ENCODE peak calls at places on chromosomes 13 and 19, in ten cellular contexts. M is mucosa of descending colon, X is right lobe of liver, E is HFF-Myc, D is K562, T is choroid plexus epithelial cell, Z is tibial nerve, S is fibroblast of the aortic adventitia, Y is dorsolateral prefrontal cortex, O is cardiac fibroblast. J is an unnamed sample.
A peak's percentile ranks its signal among the peaks of the same experiment; 100 is the strongest.

GRCh38 chr13:46631184-46631542 is 78.2 kb downstream of the LRCH1 start:
- DNase-seq in M (no peak), X (no peak), E (no peak), D (no peak), T (no peak), Z (no peak), S (no peak), Y (no peak), O (no peak), J (no peak)

GRCh38 chr13:23845309-23845708 is 43.9 kb downstream of the MIPEP start:
- DNase-seq in M (no peak), X (no peak), E (no peak), D (no peak), T (no peak), Z (no peak), S (no peak), Y (no peak), O (no peak), J (no peak)

GRCh38 chr19:40144947-40145748 is 46.1 kb upstream of the MAP3K10 start:
- DNase-seq in M (no peak), X (no peak), E (no peak), D (no peak), T (no peak), Z (no peak), S (no peak), Y (no peak), O (no peak), J (no peak)

GRCh38 chr19:45117167-45117594 is 24.2 kb downstream of the PPP1R37 start:
- DNase-seq in M (peak; percentile 42), X (no peak), E (no peak), D (peak; percentile 61), T (peak; percentile 26), Z (no peak), S (no peak), Y (no peak), O (no peak), J (peak; percentile 73)

GRCh38 chr13:72194531-72194930 is 327.5 kb upstream of the DACH1 start:
- DNase-seq in M (peak; percentile 75), X (no peak), E (no peak), D (no peak), T (no peak), Z (no peak), S (no peak), Y (no peak), O (peak; percentile 11), J (no peak)

GRCh38 chr19:33325920-33326319 is 23.6 kb upstream of the CEBPA start:
- DNase-seq in M (no peak), X (peak; percentile 32), E (no peak), D (no peak), T (no peak), Z (no peak), S (peak; percentile 92), Y (peak; percentile 55), O (peak; percentile 43), J (no peak)

GRCh38 chr13:89003656-89004055 is 1332.5 kb downstream of the SLITRK5 start:
- DNase-seq in M (no peak), X (no peak), E (no peak), D (no peak), T (no peak), Z (no peak), S (no peak), Y (no peak), O (no peak), J (no peak)

GRCh38 chr19:827710-828321 is at the start of gene AZU1:
- DNase-seq in M (peak; percentile 61), X (no peak), E (no peak), D (no peak), T (no peak), Z (no peak), S (no peak), Y (no peak), O (no peak), J (no peak)

GRCh38 chr19:48637449-48637947 is 319 bp upstream of the DBP start:
- DNase-seq in M (peak; percentile 99), X (peak; percentile 96), E (peak; percentile 94), D (peak; percentile 96), T (peak; percentile 100), Z (peak; percentile 99), S (peak; percentile 99), Y (peak; percentile 99), O (peak; percentile 96), J (peak; percentile 97)

GRCh38 chr19:48635263-48635965 is 1.8 kb downstream of the DBP start:
- DNase-seq in M (peak; percentile 88), X (peak; percentile 82), E (no peak), D (peak; percentile 92), T (no peak), Z (peak; percentile 70), S (no peak), Y (peak; percentile 78), O (no peak), J (no peak)

GRCh38 chr19:48635966-48636858 is 967 bp downstream of the DBP start:
- DNase-seq in M (peak; percentile 76), X (peak; percentile 61), E (no peak), D (no peak), T (no peak), Z (no peak), S (no peak), Y (no peak), O (no peak), J (no peak)

GRCh38 chr19:48637948-48638830 is 1.0 kb upstream of the DBP start:
- DNase-seq in M (peak; percentile 80), X (peak; percentile 65), E (peak; percentile 84), D (peak; percentile 91), T (peak; percentile 99), Z (no peak), S (peak; percentile 98), Y (peak; percentile 73), O (peak; percentile 93), J (peak; percentile 92)

GRCh38 chr19:48636859-48637448 is at the start of gene DBP:
- DNase-seq in M (peak; percentile 79), X (peak; percentile 63), E (no peak), D (no peak), T (no peak), Z (no peak), S (no peak), Y (peak; percentile 71), O (no peak), J (no peak)
- TF ChIP-seq CTCF in M (no peak), X (no peak), E (no peak), D (peak; percentile 18), T (peak; percentile 6), Z (no peak), S (peak; percentile 12), Y (no peak), O (peak; percentile 6), J (peak; percentile 29)

GRCh38 chr19:17686592-17687042 is 1.5 kb downstream of the UNC13A start:
- DNase-seq in M (no peak), X (peak; percentile 56), E (no peak), D (peak; percentile 81), T (peak; percentile 51), Z (no peak), S (peak; percentile 12), Y (no peak), O (peak; percentile 16), J (no peak)
- H3K4me3 ChIP-seq in M (no peak overlapping the region), X (no peak overlapping the region), E (no peak overlapping the region), D (no peak overlapping the region), T (peak overlapping the region; percentile 45), Z (no peak overlapping the region), S (peak overlapping the region; percentile 47), Y (peak overlapping the region; percentile 51), O (peak overlapping the region; percentile 11), J (no peak overlapping the region)

GRCh38 chr13:28655566-28655965 is 3.4 kb upstream of the POMP start:
- DNase-seq in M (no peak), X (no peak), E (no peak), D (no peak), T (peak; percentile 69), Z (no peak), S (peak; percentile 66), Y (no peak), O (peak; percentile 79), J (no peak)

GRCh38 chr13:28657784-28658538 is 969 bp upstream of the POMP start:
- DNase-seq in M (no peak), X (no peak), E (no peak), D (peak; percentile 13), T (peak; percentile 60), Z (no peak), S (peak; percentile 50), Y (no peak), O (peak; percentile 61), J (no peak)

GRCh38 chr13:28658539-28658795 is 463 bp upstream of the POMP start:
- DNase-seq in M (peak; percentile 29), X (no peak), E (no peak), D (peak; percentile 14), T (peak; percentile 23), Z (no peak), S (no peak), Y (no peak), O (no peak), J (no peak)

GRCh38 chr13:28659611-28659970 is 661 bp downstream of the POMP start:
- DNase-seq in M (no peak), X (no peak), E (no peak), D (peak; percentile 6), T (peak; percentile 77), Z (no peak), S (peak; percentile 75), Y (no peak), O (peak; percentile 74), J (no peak)

DNA sequence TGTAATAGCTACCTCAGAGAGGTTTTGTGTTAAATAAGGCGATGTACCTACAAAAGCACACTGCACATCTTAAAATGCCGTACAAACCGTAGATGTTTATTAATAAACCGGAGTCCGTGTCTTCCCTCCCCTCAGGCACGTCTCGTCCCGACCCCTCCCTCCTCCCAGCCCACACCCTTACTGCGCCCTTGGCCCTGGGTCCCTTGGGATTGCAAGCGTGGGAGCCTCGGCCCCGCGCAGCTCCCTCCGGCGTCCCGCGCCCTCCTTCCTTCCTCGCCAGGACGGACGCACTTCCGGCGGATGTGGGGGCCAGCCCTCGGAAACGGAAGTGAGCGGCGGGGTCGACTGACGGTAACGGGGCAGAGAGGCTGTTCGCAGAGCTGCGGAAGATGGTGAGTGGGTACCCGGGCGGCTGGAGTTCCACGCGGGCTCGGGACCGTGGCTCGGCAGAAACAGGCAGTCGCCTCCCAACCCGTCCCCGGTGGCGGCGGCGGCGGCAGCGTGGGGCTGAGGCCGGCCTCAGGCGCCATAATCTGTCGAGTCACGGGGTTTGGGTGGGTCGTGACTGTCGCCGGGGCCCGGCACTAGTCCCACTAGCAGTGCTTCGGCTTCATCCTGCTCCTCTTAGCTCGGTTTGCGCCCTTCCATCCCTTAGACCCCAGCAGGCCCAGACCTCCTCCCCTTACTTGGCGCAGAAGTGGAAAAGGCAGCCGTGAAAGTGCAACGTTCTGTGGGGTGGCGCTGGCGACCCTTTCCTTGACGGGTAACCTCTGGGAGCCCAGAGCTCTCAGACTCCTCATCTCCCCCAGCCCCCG is at the start of gene POMP:
- DNase-seq in M (peak; percentile 94), X (peak; percentile 96), E (peak; percentile 50), D (peak; percentile 86), T (peak; percentile 96), Z (peak; percentile 87), S (peak; percentile 95), Y (peak; percentile 98), O (peak; percentile 98), J (peak; percentile 65)
- TF ChIP-seq CTCF in M (no peak), X (no peak), E (no peak), D (no peak), T (peak; percentile 10), Z (no peak), S (no peak), Y (no peak), O (no peak), J (no peak)

DNA sequence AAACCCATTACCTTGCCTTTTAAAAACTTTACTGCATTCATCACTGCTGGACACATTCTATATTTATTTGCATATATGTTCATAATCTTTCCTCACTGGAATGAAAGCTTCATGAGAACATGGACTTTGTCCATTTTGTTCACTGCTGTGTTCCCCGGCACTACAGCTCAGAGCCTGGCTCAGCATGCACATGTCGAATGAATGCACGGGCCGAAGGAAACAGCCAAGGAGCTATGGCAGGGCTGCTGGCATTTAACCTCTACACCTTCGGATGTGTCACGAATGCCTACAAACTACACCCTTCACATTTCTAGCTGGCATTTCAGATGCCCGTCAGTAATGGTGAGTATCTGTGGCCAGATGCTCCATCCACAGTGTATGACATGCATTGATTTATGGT is 7.6 kb downstream of the MTIF3 start:
- DNase-seq in M (no peak), X (no peak), E (no peak), D (no peak), T (no peak), Z (no peak), S (no peak), Y (no peak), O (no peak), J (no peak)
- H3K4me3 ChIP-seq in M (no peak overlapping the region), X (no peak overlapping the region), E (no peak overlapping the region), D (no peak overlapping the region), T (no peak overlapping the region), Z (no peak overlapping the region), S (no peak overlapping the region), Y (no peak overlapping the region), O (no peak overlapping the region), J (no peak overlapping the region)

J was measured in GM12864.